ENCODE peak calls at places on chromosomes 7 and 10, in five cellular contexts. H, Y, N, R and V are unnamed samples.

GRCh38 chr7:33762153-33762902 is 143.0 kb upstream of the BMPER start:
- DNase-seq in H (no peak), Y (no peak), N (no peak), R (no peak), V (no peak)

GRCh38 chr10:43076311-43076875 is 476 bp upstream of the RET start:
- DNase-seq in H (no peak), Y (no peak), N (no peak), R (no peak), V (no peak)

GRCh38 chr7:105920766-105921165 is 42.3 kb upstream of the CDHR3 start:
- DNase-seq in H (no peak), Y (no peak), N (no peak), R (no peak), V (no peak)

GRCh38 chr7:122327969-122328368 is 23.4 kb upstream of the FEZF1 start:
- DNase-seq in H (no peak), Y (no peak), N (no peak), R (no peak), V (no peak)

GRCh38 chr10:32970910-32971309 is 12.9 kb upstream of the ITGB1 start:
- DNase-seq in H (no peak), Y (no peak), N (no peak), R (no peak), V (no peak)

GRCh38 chr7:55255501-55256445 is 109.4 kb upstream of the LANCL2 start:
- DNase-seq in H (peak), Y (peak), N (peak), R (no peak), V (peak)

GRCh38 chr7:34087892-34088891 is 182.9 kb downstream of the BMPER start:
- DNase-seq in H (no peak), Y (peak), N (peak), R (no peak), V (no peak)

GRCh38 chr7:22651534-22652243 is 75.3 kb upstream of the IL6 start:
- DNase-seq in H (no peak), Y (no peak), N (no peak), R (no peak), V (no peak)

GRCh38 chr10:3217301-3217700 is 44.7 kb upstream of the PITRM1 start:
- DNase-seq in H (no peak), Y (no peak), N (no peak), R (no peak), V (no peak)

GRCh38 chr10:118264838-118265470 is 77.2 kb downstream of the FAM204A start:
- DNase-seq in H (no peak), Y (no peak), N (no peak), R (no peak), V (no peak)

GRCh38 chr7:128869138-128869943 is 6.7 kb downstream of the ATP6V1F start:
- DNase-seq in H (no peak), Y (peak), N (no peak), R (no peak), V (peak)

GRCh38 chr7:50795831-50796230 is 13.1 kb upstream of the GRB10 start:
- DNase-seq in H (no peak), Y (no peak), N (no peak), R (no peak), V (no peak)

GRCh38 chr10:124341768-124342135 is 77.0 kb downstream of the OAT start:
- DNase-seq in H (peak), Y (no peak), N (no peak), R (no peak), V (peak)

GRCh38 chr7:75823198-75823910 is 9.7 kb upstream of the CCL24 start:
- DNase-seq in H (no peak), Y (no peak), N (no peak), R (no peak), V (no peak)

GRCh38 chr7:116138202-116138801 is 72.0 kb upstream of the TES start:
- DNase-seq in H (no peak), Y (no peak), N (peak), R (no peak), V (peak)

GRCh38 chr7:33669251-33669670 is 236.1 kb upstream of the BMPER start:
- DNase-seq in H (no peak), Y (no peak), N (no peak), R (no peak), V (no peak)

GRCh38 chr7:24213311-24213710 is 70.7 kb upstream of the NPY start:
- DNase-seq in H (no peak), Y (no peak), N (no peak), R (no peak), V (no peak)

GRCh38 chr10:110870823-110871235 is 899 bp upstream of the PDCD4 start:
- DNase-seq in H (no peak), Y (no peak), N (no peak), R (no peak), V (no peak)

GRCh38 chr10:43166207-43166878 is 28.1 kb downstream of the CSGALNACT2 start:
- DNase-seq in H (no peak), Y (no peak), N (no peak), R (no peak), V (no peak)

GRCh38 chr7:2819954-2820397 is 24.1 kb downstream of the GNA12 start:
- DNase-seq in H (no peak), Y (no peak), N (no peak), R (no peak), V (no peak)

GRCh38 chr10:37754538-37755323 is 102.7 kb downstream of the ZNF248 start:
- DNase-seq in H (no peak), Y (peak), N (peak), R (no peak), V (no peak)

GRCh38 chr7:89247207-89247606 is 451.7 kb upstream of the TEX47 start:
- DNase-seq in H (no peak), Y (no peak), N (no peak), R (no peak), V (no peak)

GRCh38 chr10:4812952-4813351 is 13.1 kb upstream of the AKR1E2 start:
- DNase-seq in H (no peak), Y (no peak), N (peak), R (no peak), V (no peak)

GRCh38 chr7:91151916-91152315 is 112.3 kb upstream of the FZD1 start:
- DNase-seq in H (no peak), Y (no peak), N (no peak), R (no peak), V (no peak)

GRCh38 chr7:91149518-91149917 is 114.7 kb upstream of the FZD1 start:
- DNase-seq in H (no peak), Y (no peak), N (no peak), R (no peak), V (no peak)
- TF ChIP-seq POLR2AphosphoS5 in H (no peak), Y (no peak), N (no peak), R (no peak), V (no peak)

DNA sequence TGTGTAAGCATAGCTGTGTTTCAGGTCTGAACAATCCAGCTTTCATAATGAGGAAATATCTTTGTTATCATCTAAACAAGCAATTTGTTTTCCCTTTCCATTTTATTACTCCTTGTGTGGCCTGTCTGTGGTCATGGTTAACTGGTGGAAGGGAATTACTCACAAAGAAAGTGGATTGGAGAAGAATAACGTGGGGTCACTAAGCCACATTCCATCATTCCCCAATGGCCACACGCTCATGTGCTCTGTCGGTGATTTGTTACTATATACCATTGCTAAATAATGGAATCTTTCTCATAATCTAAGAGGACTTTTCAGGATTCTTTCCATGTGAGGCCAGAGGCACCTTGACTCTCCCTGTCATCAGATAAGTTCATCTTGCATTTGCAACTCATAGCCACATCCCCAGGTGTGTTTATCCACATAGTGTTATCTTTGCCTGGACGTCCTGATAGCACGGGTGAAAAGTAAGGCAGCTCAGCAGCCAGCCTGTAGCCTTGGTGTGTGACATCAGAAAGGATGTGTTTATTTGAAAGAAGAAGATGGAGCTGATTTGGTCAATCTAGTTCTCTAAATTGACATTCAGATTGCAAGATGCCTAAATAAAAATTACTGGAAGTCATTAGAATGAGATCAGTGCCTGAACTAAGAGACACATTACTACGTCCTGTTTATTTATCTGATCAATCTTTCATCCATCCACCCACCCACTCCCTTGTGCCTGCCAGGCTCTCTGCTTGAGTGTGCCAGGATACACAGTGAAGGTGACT is 128.9 kb downstream of the CELF2 start:
- DNase-seq in H (no peak), Y (no peak), N (no peak), R (no peak), V (no peak)
- TF ChIP-seq POLR2AphosphoS5 in H (no peak), Y (no peak), N (no peak), R (no peak), V (no peak)

GRCh38 chr7:101488826-101489572 is 126.3 kb downstream of the COL26A1 start:
- DNase-seq in H (no peak), Y (no peak), N (no peak), R (no peak), V (no peak)

GRCh38 chr7:101487753-101488152 is 125.1 kb downstream of the COL26A1 start:
- DNase-seq in H (no peak), Y (no peak), N (no peak), R (no peak), V (no peak)

GRCh38 chr7:101486056-101486763 is 123.5 kb downstream of the COL26A1 start:
- DNase-seq in H (no peak), Y (no peak), N (no peak), R (no peak), V (no peak)

DNA sequence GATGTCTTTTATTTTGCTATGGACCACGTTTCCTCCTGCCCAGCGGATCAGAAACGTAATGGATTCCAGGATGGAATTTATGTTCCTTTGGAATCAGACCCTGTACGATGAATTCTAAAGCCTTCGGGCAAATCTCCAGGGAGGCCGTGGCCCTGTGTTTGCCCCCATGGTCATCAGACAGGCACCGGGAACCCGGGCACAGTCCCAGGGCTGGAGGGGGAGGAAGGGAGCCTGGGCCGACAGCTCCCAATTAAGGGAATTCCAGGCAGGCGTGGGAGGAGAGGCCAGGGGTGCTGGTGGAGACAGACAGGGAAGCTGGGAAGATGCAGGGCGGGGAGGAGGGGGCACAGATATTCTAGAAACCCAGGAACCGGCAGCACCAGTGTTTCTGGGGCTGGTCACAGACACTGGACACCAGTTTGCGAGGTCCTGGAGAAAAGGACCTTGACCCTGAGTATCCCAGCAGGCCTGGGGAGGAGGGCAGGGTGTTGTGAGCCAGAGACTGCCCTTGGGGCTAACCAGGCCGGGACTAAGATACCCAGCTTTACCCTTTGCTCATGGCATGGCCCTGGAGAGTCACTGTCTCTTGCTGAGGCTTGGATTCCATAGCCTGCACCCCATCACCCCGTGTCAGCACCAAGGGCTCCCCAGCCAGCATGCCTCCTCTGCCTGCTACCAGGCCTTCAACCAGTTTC is 124.2 kb downstream of the COL26A1 start:
- DNase-seq in H (no peak), Y (no peak), N (no peak), R (no peak), V (no peak)
- TF ChIP-seq POLR2AphosphoS5 in H (no peak), Y (no peak), N (no peak), R (no peak), V (no peak)

GRCh38 chr7:8172372-8173354 is 89.3 kb downstream of the ICA1 start:
- DNase-seq in H (no peak), Y (no peak), N (no peak), R (no peak), V (no peak)

GRCh38 chr7:8177109-8177933 is 84.6 kb downstream of the ICA1 start:
- DNase-seq in H (no peak), Y (no peak), N (no peak), R (no peak), V (peak)

GRCh38 chr7:8178353-8178752 is 83.6 kb downstream of the ICA1 start:
- DNase-seq in H (no peak), Y (no peak), N (no peak), R (no peak), V (no peak)

GRCh38 chr7:8175929-8176369 is 86.0 kb downstream of the ICA1 start:
- DNase-seq in H (no peak), Y (no peak), N (no peak), R (no peak), V (no peak)

GRCh38 chr7:8176370-8177081 is 85.4 kb downstream of the ICA1 start:
- DNase-seq in H (peak), Y (no peak), N (no peak), R (no peak), V (peak)
- TF ChIP-seq POLR2AphosphoS5 in H (peak), Y (no peak), N (no peak), R (no peak), V (no peak)

DNA sequence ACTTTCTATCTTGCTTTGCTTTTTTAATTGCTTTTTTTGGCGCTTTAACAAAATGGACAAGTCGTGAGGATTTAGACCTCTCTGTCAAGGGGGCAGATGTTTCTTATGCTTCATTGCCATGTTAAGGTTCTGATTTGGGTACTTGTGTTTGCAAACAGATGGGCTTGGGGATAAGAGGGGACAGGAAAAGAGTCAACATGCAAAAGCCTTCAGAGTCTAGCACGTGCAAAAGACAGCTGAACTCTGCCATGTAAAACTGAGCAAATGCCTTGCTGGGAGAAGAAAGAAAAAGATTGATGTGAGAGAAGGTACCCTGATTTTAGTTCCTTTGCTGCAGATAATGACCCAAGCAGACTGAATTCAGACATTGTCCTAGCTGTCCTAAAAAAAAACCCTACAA is 173.1 kb downstream of the KIAA1217 start:
- DNase-seq in H (no peak), Y (no peak), N (no peak), R (no peak), V (no peak)
- TF ChIP-seq POLR2AphosphoS5 in H (no peak), Y (no peak), N (no peak), R (no peak), V (no peak)

GRCh38 chr7:130921391-130922180 is 187.6 kb upstream of the KLF14 start:
- DNase-seq in H (no peak), Y (peak), N (no peak), R (no peak), V (no peak)
- TF ChIP-seq POLR2AphosphoS5 in H (peak), Y (peak), N (no peak), R (peak), V (no peak)